ENCODE peak calls at places on chromosome 16, in seven cellular contexts. E, Q, N, K, U, B and A are unnamed samples.
A peak's percentile ranks its signal among the peaks of the same experiment; 100 is the strongest.

GRCh38 chr16:77696149-77696548 is 26.2 kb upstream of the NUDT7 start:
- DNase-seq in Q (no peak), B (no peak), K (no peak), U (no peak), N (no peak), E (no peak), A (no peak)

GRCh38 chr16:47581114-47581513 is 120.0 kb downstream of the PHKB start:
- DNase-seq in K (no peak), E (no peak), U (no peak), N (no peak), B (peak; percentile 50), Q (no peak), A (no peak)

GRCh38 chr16:60166111-60166510 is 1432.0 kb upstream of the GOT2 start:
- DNase-seq in K (no peak), Q (no peak), U (no peak), E (no peak), B (no peak), N (no peak), A (no peak)

GRCh38 chr16:82738699-82739098 is 111.9 kb downstream of the CDH13 start:
- DNase-seq in U (no peak), K (no peak), N (no peak), E (no peak), B (no peak), Q (no peak), A (no peak)

GRCh38 chr16:12059216-12059769 is 82.8 kb downstream of the SNX29 start:
- DNase-seq in U (no peak), E (no peak), Q (no peak), N (no peak), K (no peak), B (peak; percentile 39), A (no peak)

GRCh38 chr16:86630471-86630870 is 52.1 kb downstream of the FOXL1 start:
- DNase-seq in U (no peak), N (no peak), B (no peak), Q (no peak), K (no peak), E (no peak), A (no peak)

GRCh38 chr16:11087691-11088431 is 143.5 kb downstream of the CLEC16A start:
- DNase-seq in N (no peak), K (no peak), E (no peak), U (no peak), B (no peak), Q (no peak), A (no peak)

GRCh38 chr16:55039511-55039910 is 108.8 kb downstream of the IRX5 start:
- DNase-seq in E (no peak), N (peak; percentile 1), Q (no peak), B (no peak), K (no peak), U (no peak), A (no peak)

GRCh38 chr16:11843206-11843605 is 8.1 kb downstream of the RSL1D1 start:
- DNase-seq in K (no peak), N (no peak), B (no peak), Q (no peak), E (no peak), U (no peak), A (no peak)

GRCh38 chr16:20851601-20852000 is 45.3 kb downstream of the REXO5 start:
- DNase-seq in N (peak; percentile 94), E (peak; percentile 28), U (peak; percentile 86), B (peak; percentile 72), K (peak; percentile 88), Q (peak; percentile 82), A (no peak)

GRCh38 chr16:12392585-12393089 is 411.1 kb downstream of the CPPED1 start:
- DNase-seq in K (no peak), U (no peak), E (no peak), N (peak; percentile 76), Q (no peak), B (no peak), A (no peak)

GRCh38 chr16:81560979-81561657 is 116.5 kb downstream of the CMIP start:
- DNase-seq in E (no peak), N (no peak), U (no peak), B (no peak), Q (no peak), K (no peak), A (no peak)

GRCh38 chr16:85970712-85971220 is 71.8 kb downstream of the IRF8 start:
- DNase-seq in U (no peak), K (no peak), E (no peak), N (no peak), Q (no peak), B (no peak), A (no peak)

GRCh38 chr16:58026139-58026704 is 668 bp downstream of the MMP15 start:
- DNase-seq in Q (peak; percentile 66), U (peak; percentile 25), E (no peak), N (peak; percentile 78), B (no peak), K (no peak), A (peak; percentile 78)

GRCh38 chr16:74291577-74292208 is 4.9 kb upstream of the PSMD7 start:
- DNase-seq in U (no peak), Q (no peak), K (no peak), N (no peak), E (no peak), B (no peak), A (no peak)

GRCh38 chr16:50271148-50272041 is 5.0 kb downstream of the ADCY7 start:
- DNase-seq in N (peak; percentile 58), U (no peak), K (no peak), Q (no peak), E (no peak), B (peak; percentile 34), A (peak; percentile 76)

GRCh38 chr16:13542284-13542683 is 377.7 kb upstream of the ERCC4 start:
- DNase-seq in N (no peak), K (no peak), Q (no peak), E (no peak), B (no peak), U (no peak), A (no peak)
- TF ChIP-seq CTCF in N (no peak), K (no peak), Q (no peak), E (no peak), B (no peak), U (no peak), A (no peak)

GRCh38 chr16:380837-381787 is 666 bp downstream of the PGAP6 start:
- DNase-seq in K (no peak), Q (no peak), E (no peak), N (no peak), U (no peak), B (no peak), A (peak; percentile 92)

GRCh38 chr16:379961-380836 is 1.6 kb downstream of the PGAP6 start:
- DNase-seq in Q (no peak), U (no peak), K (no peak), E (no peak), B (no peak), N (no peak), A (no peak)

GRCh38 chr16:378821-379182 is 3.0 kb downstream of the PGAP6 start:
- DNase-seq in K (no peak), U (no peak), B (no peak), Q (no peak), E (no peak), N (no peak), A (peak; percentile 70)

GRCh38 chr16:377419-377951 is 4.3 kb downstream of the PGAP6 start:
- DNase-seq in U (no peak), K (no peak), B (no peak), E (no peak), Q (no peak), N (no peak), A (peak; percentile 76)

DNA sequence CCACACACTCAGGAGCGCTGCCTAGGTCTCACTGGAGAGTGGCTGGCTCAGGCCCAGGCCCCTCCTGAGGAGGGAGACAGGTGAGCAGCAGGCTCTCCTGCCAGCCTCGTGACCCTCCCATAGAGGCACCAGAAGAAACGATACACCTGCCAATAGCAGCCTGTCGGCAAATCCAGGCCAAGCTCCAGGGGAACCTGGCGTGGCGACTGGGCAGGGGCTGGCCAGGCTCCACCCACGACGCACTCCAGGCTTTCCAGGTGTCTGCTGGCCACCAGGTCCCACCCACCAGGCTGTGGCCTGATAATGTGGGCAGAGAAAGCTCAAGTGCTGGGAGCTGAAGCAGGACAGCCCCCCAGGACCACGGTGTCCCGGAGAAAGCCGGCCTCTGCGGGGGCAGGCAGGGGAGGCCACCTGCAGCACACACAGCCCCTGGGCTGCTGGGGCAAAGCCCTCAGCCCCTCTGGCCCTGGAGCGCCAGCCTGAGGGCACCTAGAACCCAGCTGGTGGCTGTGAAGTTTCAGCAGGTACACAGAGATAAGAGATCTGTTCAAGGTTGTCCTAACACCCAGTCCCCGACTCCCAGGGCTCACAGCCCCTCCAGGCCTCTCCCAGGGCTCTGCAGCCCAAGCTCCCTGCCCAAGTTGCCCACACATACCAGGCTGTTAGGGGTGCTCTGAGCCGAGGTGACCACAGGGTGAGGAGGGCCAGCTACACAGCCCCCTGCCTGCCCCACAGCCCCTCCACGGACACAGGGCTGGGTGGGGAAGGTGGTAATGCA is 2.4 kb downstream of the PGAP6 start:
- DNase-seq in B (no peak), Q (peak; percentile 93), E (no peak), U (peak; percentile 86), K (peak; percentile 67), N (no peak), A (peak; percentile 74)
- TF ChIP-seq POLR2A in B (no peak), Q (no peak), E (no peak), U (no peak), K (no peak), N (no peak), A (no peak)

GRCh38 chr16:70251651-70252354 is at the start of gene EXOSC6:
- DNase-seq in U (peak; percentile 90), N (peak; percentile 94), E (peak; percentile 87), B (peak; percentile 92), Q (peak; percentile 92), K (peak; percentile 78), A (peak; percentile 97)
- TF ChIP-seq POLR2AphosphoS5 in U (peak; percentile 96), N (peak; percentile 82), E (peak; percentile 98), B (peak; percentile 92), Q (peak; percentile 88), K (peak; percentile 89), A (peak; percentile 96)

GRCh38 chr16:68083239-68083781 is 1.9 kb upstream of the NFATC3 start:
- DNase-seq in K (no peak), Q (no peak), B (no peak), U (no peak), N (no peak), E (no peak), A (no peak)

GRCh38 chr16:68085259-68086071 is at the start of gene NFATC3:
- DNase-seq in E (peak; percentile 86), K (peak; percentile 98), U (peak; percentile 98), N (peak; percentile 99), Q (peak; percentile 99), B (peak; percentile 96), A (peak; percentile 100)

GRCh38 chr16:68082596-68083238 is 2.5 kb upstream of the NFATC3 start:
- DNase-seq in E (no peak), B (no peak), N (no peak), K (no peak), U (no peak), Q (no peak), A (no peak)

GRCh38 chr16:68084504-68085258 is 489 bp upstream of the NFATC3 start:
- DNase-seq in K (peak; percentile 84), E (no peak), Q (peak; percentile 82), N (peak; percentile 95), U (peak; percentile 81), B (peak; percentile 97), A (peak; percentile 99)

DNA sequence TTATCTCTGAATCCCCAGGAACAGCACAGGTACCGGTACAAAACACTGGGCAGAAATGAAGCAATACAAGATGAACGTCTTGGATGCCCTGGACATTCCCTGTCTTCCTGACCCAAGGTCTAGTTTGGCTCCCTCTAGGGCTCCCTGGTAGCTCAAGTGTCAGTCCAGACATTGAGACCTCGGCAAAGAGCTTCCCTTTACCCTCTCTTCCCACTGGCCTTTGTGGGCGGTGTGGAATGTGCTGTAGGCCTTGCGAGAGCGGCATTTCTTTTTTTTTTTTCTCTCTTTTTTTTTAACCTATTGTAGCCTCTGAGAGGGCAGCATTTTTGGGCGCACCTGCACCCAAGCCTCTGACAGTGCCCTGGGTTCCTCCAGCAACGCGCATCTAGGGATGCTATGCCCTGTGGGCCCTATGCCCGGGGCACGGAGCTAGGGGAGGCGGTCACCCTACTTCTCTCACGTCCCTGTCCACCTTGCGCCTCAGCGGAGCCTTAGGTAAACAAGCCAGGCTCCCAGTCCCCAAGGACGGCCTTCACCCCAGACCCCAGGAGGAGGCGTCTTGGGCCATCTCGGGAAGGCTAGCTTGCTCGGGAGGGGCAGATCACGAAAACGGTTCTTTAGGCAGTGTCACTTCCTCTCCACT is 1.2 kb upstream of the NFATC3 start:
- DNase-seq in N (peak; percentile 76), Q (no peak), K (peak; percentile 33), B (peak; percentile 61), U (no peak), E (no peak), A (peak; percentile 92)
- TF ChIP-seq CTCF in N (no peak), Q (no peak), K (no peak), B (peak; percentile 40), U (no peak), E (no peak), A (no peak)